ENCODE peak calls at places on chromosomes 6 and 20, in four cellular contexts. L is choroid plexus epithelial cell; W is naive thymus-derived CD8-positive, alpha-beta T cell; M is stimulated activated CD4-positive, alpha-beta T cell treated with anti-CD3 and anti-CD28 coated beads, Interleukin-12 subunit alpha, Interleukin-12 subunit beta, amount 100 ng/mL, for 4 hours. J is an unnamed sample.

GRCh38 chr6:167524720-167525119 is 199.8 kb downstream of the TTLL2 start:
- DNase-seq in W (no peak), M (no peak), L (no peak), J (no peak)

GRCh38 chr20:32110727-32111126 is 1.2 kb downstream of the TM9SF4 start:
- DNase-seq in L (no peak), M (no peak), W (no peak), J (no peak)

GRCh38 chr20:23050847-23051627 is 1.6 kb upstream of the THBD start:
- DNase-seq in W (no peak), L (peak), M (no peak), J (peak)

GRCh38 chr6:168222261-168222660 is 97.3 kb downstream of the DACT2 start:
- DNase-seq in M (no peak), L (no peak), W (no peak), J (no peak)

GRCh38 chr6:28758046-28758817 is 165.6 kb downstream of the TRIM27 start:
- DNase-seq in M (no peak), W (no peak), L (peak), J (peak)

GRCh38 chr6:137486388-137486787 is 7.8 kb downstream of the OLIG3 start:
- DNase-seq in W (no peak), M (no peak), L (no peak), J (no peak)

GRCh38 chr6:226516-227073 is 65.7 kb upstream of the DUSP22 start:
- DNase-seq in W (no peak), M (no peak), L (no peak), J (no peak)

GRCh38 chr20:20897922-20898321 is 185.5 kb upstream of the RALGAPA2 start:
- DNase-seq in W (no peak), M (no peak), L (no peak), J (no peak)

GRCh38 chr6:105452376-105452775 is 49.5 kb upstream of the PREP start:
- DNase-seq in W (no peak), L (no peak), M (no peak), J (no peak)

GRCh38 chr6:16432075-16433032 is 194.0 kb downstream of the GMPR start:
- DNase-seq in W (no peak), M (no peak), L (peak), J (peak)

GRCh38 chr6:163199371-163199770 is 215.1 kb upstream of the QKI start:
- DNase-seq in M (no peak), W (no peak), L (no peak), J (no peak)

GRCh38 chr6:71496018-71496800 is 207.6 kb downstream of the OGFRL1 start:
- DNase-seq in M (no peak), W (no peak), L (peak), J (no peak)

GRCh38 chr6:155861821-155862220 is 406.2 kb upstream of the NOX3 start:
- DNase-seq in W (no peak), L (no peak), M (no peak), J (no peak)

GRCh38 chr6:32857156-32857891 is 3.3 kb downstream of the PSMB9 start:
- DNase-seq in L (no peak), M (no peak), W (no peak), J (no peak)

GRCh38 chr6:43973351-43973750 is 153.9 kb downstream of the MRPL14 start:
- DNase-seq in M (no peak), W (no peak), L (no peak), J (no peak)

GRCh38 chr20:54668271-54669053 is 193.1 kb downstream of the DOK5 start:
- DNase-seq in W (no peak), M (peak), L (peak), J (no peak)

GRCh38 chr6:105569706-105570105 is 166.8 kb upstream of the PREP start:
- DNase-seq in W (no peak), L (no peak), M (no peak), J (no peak)

GRCh38 chr6:43963877-43964658 is 163.2 kb downstream of the MRPL14 start:
- DNase-seq in M (no peak), W (no peak), L (no peak), J (no peak)

GRCh38 chr6:6696867-6697531 is 108.5 kb downstream of the LY86 start:
- DNase-seq in L (peak), M (peak), W (no peak), J (peak)

GRCh38 chr6:158799051-158799792 is 19.9 kb downstream of the EZR start:
- DNase-seq in M (no peak), W (no peak), L (peak), J (peak)

GRCh38 chr6:160030103-160030502 is 61.2 kb downstream of the IGF2R start:
- DNase-seq in M (no peak), L (peak), W (no peak), J (peak)

GRCh38 chr6:69914015-69914485 is 47.7 kb downstream of the COL19A1 start:
- DNase-seq in W (no peak), L (peak), M (no peak), J (no peak)

GRCh38 chr20:60589624-60590023 is 631.4 kb downstream of the CDH26 start:
- DNase-seq in W (no peak), L (no peak), M (no peak), J (no peak)

GRCh38 chr20:4740774-4741431 is 19.2 kb downstream of the PRND start:
- DNase-seq in W (peak), L (peak), M (peak), J (no peak)

GRCh38 chr6:122042851-122043250 is 356.6 kb upstream of the HSF2 start:
- DNase-seq in L (no peak), M (no peak), W (no peak), J (peak)

GRCh38 chr6:154276810-154277577 is 79.6 kb downstream of the IPCEF1 start:
- DNase-seq in L (peak), M (no peak), W (no peak), J (peak)

GRCh38 chr20:44324343-44324742 is 12.5 kb upstream of the R3HDML start:
- DNase-seq in M (no peak), L (no peak), W (no peak), J (no peak)

GRCh38 chr6:31453259-31453658 is 44.7 kb upstream of the MICB start:
- DNase-seq in W (no peak), M (no peak), L (no peak), J (no peak)

GRCh38 chr6:13282393-13283069 is 45.8 kb downstream of the TBC1D7 start:
- DNase-seq in M (no peak), L (no peak), W (no peak), J (no peak)

GRCh38 chr6:138428943-138429616 is 25.1 kb downstream of the HEBP2 start:
- DNase-seq in W (no peak), M (no peak), L (peak), J (peak)

GRCh38 chr6:14089224-14089623 is 28.3 kb upstream of the CD83 start:
- DNase-seq in W (no peak), M (no peak), L (no peak), J (no peak)

GRCh38 chr6:169188051-169188863 is 65.4 kb downstream of the THBS2 start:
- DNase-seq in L (peak), W (no peak), M (no peak), J (peak)

GRCh38 chr20:50238081-50238800 is 47.6 kb downstream of the CEBPB start:
- DNase-seq in M (no peak), L (no peak), W (no peak), J (no peak)

GRCh38 chr6:332671-333070 is 40.4 kb downstream of the DUSP22 start:
- DNase-seq in W (no peak), M (no peak), L (peak), J (peak)

GRCh38 chr20:12970372-12970821 is 38.4 kb upstream of the SPTLC3 start:
- DNase-seq in M (no peak), L (peak), W (no peak), J (peak)

GRCh38 chr20:38926934-38927616 is 858 bp downstream of the FAM83D start:
- DNase-seq in W (no peak), L (peak), M (no peak), J (no peak)

GRCh38 chr6:5031150-5031549 is 27.3 kb upstream of the RPP40 start:
- DNase-seq in M (no peak), L (no peak), W (no peak), J (no peak)

GRCh38 chr6:75815756-75816155 is 66.7 kb downstream of the MYO6 start:
- DNase-seq in M (no peak), W (no peak), L (no peak), J (no peak)

J was measured in astrocyte.